ENCODE peak calls at places on chromosomes 13 and 19, in eight cellular contexts. K is AG04450; C is tibial nerve; Y is effector memory CD4-positive, alpha-beta T cell; E is body of pancreas; R is hepatocyte; Z is lower lobe of right lung; J is cardiac muscle cell. I is an unnamed sample. For H3K9me3, the result is how much of the 10 kb centered on the place peaks cover.

GRCh38 chr19:11499890-11500420 is 5.7 kb downstream of the ZNF653 start:
- DNase-seq in K (no peak), C (no peak), Y (no peak), E (no peak), R (no peak), Z (no peak), J (peak), I (no peak)

GRCh38 chr13:34349091-34349722 is 531.3 kb downstream of the RFC3 start:
- DNase-seq in K (peak), C (peak), Y (no peak), E (peak), R (peak), Z (no peak), J (no peak), I (no peak)

GRCh38 chr13:44191504-44192171 is 182.0 kb upstream of the SERP2 start:
- DNase-seq in K (no peak), C (peak), Y (no peak), E (peak), R (peak), Z (no peak), J (peak), I (no peak)

GRCh38 chr13:99737456-99737855 is 234.1 kb downstream of the ZIC5 start:
- DNase-seq in K (no peak), C (no peak), Y (no peak), E (no peak), R (no peak), Z (no peak), J (no peak), I (no peak)

GRCh38 chr19:7888145-7888825 is at the start of gene LRRC8E:
- DNase-seq in K (no peak), C (no peak), Y (no peak), E (peak), R (peak), Z (peak), J (peak), I (no peak)

GRCh38 chr19:29214411-29214810 is 1.5 kb upstream of the UQCRFS1 start:
- DNase-seq in K (no peak), C (no peak), Y (no peak), E (no peak), R (no peak), Z (no peak), J (no peak), I (no peak)

GRCh38 chr13:111505175-111505777 is 184.8 kb downstream of the TEX29 start:
- DNase-seq in K (no peak), C (no peak), Y (no peak), E (no peak), R (no peak), Z (no peak), J (peak), I (no peak)

GRCh38 chr19:944171-944567 is 18.3 kb downstream of the ARID3A start:
- DNase-seq in K (no peak), C (no peak), Y (no peak), E (no peak), R (peak), Z (no peak), J (no peak), I (no peak)

GRCh38 chr13:110480161-110480560 is 81.4 kb downstream of the RAB20 start:
- DNase-seq in K (no peak), C (no peak), Y (no peak), E (no peak), R (no peak), Z (no peak), J (no peak), I (no peak)

GRCh38 chr19:52959613-52960295 is 2.9 kb downstream of the ZNF816 start:
- DNase-seq in K (no peak), C (no peak), Y (no peak), E (no peak), R (no peak), Z (no peak), J (no peak), I (no peak)
- H3K9me3 ChIP-seq in K (under half), C (half or more), Y (under half), E (under half), R (under half), Z (under half), J (under half), I (under half)

DNA sequence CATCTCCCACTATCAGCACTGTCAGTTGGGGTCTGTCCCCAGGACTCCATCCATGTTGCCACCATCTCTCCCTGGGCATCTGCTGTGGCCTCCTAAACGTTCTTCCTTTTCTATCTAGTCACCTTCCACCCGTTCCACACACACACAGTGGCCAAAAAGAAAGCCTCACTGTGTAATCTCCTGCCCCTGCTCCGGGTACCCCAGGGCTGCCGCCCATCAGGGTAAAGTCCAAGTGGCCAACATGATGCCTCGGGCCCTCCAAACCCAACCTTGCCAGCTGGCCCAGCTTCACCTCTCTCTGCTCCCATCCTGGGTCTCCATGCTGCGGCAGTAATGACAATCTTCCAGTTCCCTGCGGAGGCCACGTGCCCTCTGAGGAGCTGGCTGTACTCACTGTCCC is 29.4 kb upstream of the PEG3 start:
- DNase-seq in K (no peak), C (no peak), Y (no peak), E (no peak), R (no peak), Z (no peak), J (no peak), I (no peak)
- H3K9me3 ChIP-seq in K (under half), C (half or more), Y (under half), E (under half), R (under half), Z (under half), J (under half), I (under half)

GRCh38 chr19:43950834-43951626 is at the start of gene ZNF221:
- DNase-seq in K (peak), C (peak), Y (peak), E (peak), R (peak), Z (peak), J (peak), I (peak)
- H3K9me3 ChIP-seq in K (under half), C (half or more), Y (under half), E (under half), R (under half), Z (under half), J (under half), I (under half)

DNA sequence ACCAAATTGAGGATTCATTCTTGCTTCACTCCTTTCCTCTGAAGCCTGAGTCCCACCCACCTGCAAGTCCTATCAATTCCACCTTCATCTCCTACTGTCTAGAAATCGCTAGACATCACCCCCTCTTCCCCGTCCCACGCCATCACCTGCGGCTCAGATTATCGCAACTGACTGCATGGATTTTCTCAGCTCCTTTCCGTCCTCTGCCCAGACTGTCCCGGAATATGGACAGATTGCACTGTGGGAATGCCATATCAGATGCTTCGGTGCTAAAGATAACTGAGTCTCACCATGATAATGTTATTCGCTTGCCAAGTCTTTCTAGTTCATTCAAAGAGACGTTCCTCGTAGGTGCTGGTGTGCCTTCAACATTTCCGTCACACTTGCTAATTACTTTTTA is 66.4 kb upstream of the USP29 start:
- DNase-seq in K (no peak), C (no peak), Y (no peak), E (no peak), R (no peak), Z (no peak), J (no peak), I (no peak)
- H3K9me3 ChIP-seq in K (under half), C (half or more), Y (under half), E (under half), R (under half), Z (under half), J (under half), I (under half)

GRCh38 chr13:20590568-20590967 is 23.6 kb downstream of the IFT88 start:
- DNase-seq in K (no peak), C (no peak), Y (no peak), E (no peak), R (no peak), Z (no peak), J (no peak), I (no peak)
- H3K9me3 ChIP-seq in K (under half), C (under half), Y (under half), E (under half), R (under half), Z (under half), J (under half), I (under half)

GRCh38 chr19:22428299-22428913 is 6.3 kb upstream of the ZNF98 start:
- DNase-seq in K (no peak), C (no peak), Y (no peak), E (peak), R (no peak), Z (no peak), J (no peak), I (no peak)
- H3K9me3 ChIP-seq in K (half or more), C (half or more), Y (under half), E (under half), R (under half), Z (under half), J (under half), I (under half)

DNA sequence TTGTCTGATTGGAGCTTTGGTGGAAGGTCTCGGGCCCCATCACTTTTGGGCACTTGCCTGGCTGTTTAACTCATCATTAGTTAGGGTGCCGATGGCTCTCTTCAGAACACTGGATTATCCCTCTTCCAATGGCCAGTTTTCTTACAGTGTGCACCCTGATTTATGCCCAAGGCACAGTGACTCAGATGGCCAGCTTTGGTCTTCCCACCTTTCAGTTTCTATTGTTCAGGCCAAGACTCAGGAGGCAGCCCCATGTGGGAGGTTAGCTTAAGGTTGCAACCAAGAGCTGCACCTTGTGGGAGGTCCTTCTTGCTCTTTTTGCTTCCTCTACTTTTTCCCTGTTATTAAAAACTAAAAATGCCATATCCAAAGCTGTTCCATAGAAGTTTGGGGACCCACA is 121.0 kb upstream of the ZNF91 start:
- DNase-seq in K (no peak), C (no peak), Y (no peak), E (no peak), R (no peak), Z (no peak), J (no peak), I (no peak)
- H3K9me3 ChIP-seq in K (under half), C (under half), Y (under half), E (under half), R (under half), Z (under half), J (under half), I (under half)

I was measured in T-helper 17 cell.